ENCODE peak calls at places on chromosome 12, in seven cellular contexts. T is astrocyte of the cerebellum, Q is right lobe of liver, H is choroid plexus epithelial cell, F is mammary epithelial cell, M is lower leg skin, V is retinal pigment epithelial cell. D is an unnamed sample.

GRCh38 chr12:132429932-132430643 is 59.9 kb upstream of the FBRSL1 start:
- DNase-seq in V (no peak), T (no peak), Q (no peak), M (no peak), H (peak; percentile 34), F (peak; percentile 48), D (no peak)

GRCh38 chr12:2902287-2902880 is 11.7 kb downstream of the TULP3 start:
- DNase-seq in Q (no peak), V (no peak), H (peak; percentile 83), T (no peak), M (no peak), F (no peak), D (no peak)

GRCh38 chr12:132084681-132085635 is 59.2 kb downstream of the DDX51 start:
- DNase-seq in V (peak; percentile 13), F (peak; percentile 42), T (peak; percentile 13), Q (peak; percentile 93), M (peak; percentile 89), H (peak; percentile 66), D (no peak)

GRCh38 chr12:45637706-45638105 is 91.8 kb upstream of the ARID2 start:
- DNase-seq in M (no peak), H (peak; percentile 84), V (no peak), F (peak; percentile 81), T (peak; percentile 38), Q (no peak), D (no peak)

GRCh38 chr12:96034631-96035282 is 630 bp downstream of the LTA4H start:
- DNase-seq in T (no peak), V (peak; percentile 16), Q (no peak), H (peak; percentile 44), M (no peak), F (peak; percentile 37), D (no peak)

GRCh38 chr12:71061451-71061850 is 96.3 kb downstream of the TSPAN8 start:
- DNase-seq in H (no peak), M (no peak), F (no peak), V (no peak), Q (no peak), T (no peak), D (peak; percentile 49)

GRCh38 chr12:1680804-1681492 is 9.9 kb upstream of the ADIPOR2 start:
- DNase-seq in T (no peak), F (no peak), M (no peak), H (no peak), Q (no peak), V (no peak), D (no peak)

GRCh38 chr12:49942921-49943662 is 7.4 kb upstream of the AQP2 start:
- DNase-seq in Q (no peak), V (no peak), H (no peak), T (no peak), F (no peak), M (no peak), D (no peak)

GRCh38 chr12:71536279-71536938 is 96.8 kb downstream of the LGR5 start:
- DNase-seq in M (no peak), F (no peak), V (no peak), T (no peak), Q (no peak), H (no peak), D (no peak)

GRCh38 chr12:49198431-49199155 is 9.7 kb upstream of the TUBA1A start:
- DNase-seq in H (peak; percentile 73), F (peak; percentile 73), V (no peak), M (peak; percentile 75), T (peak; percentile 96), Q (peak; percentile 26), D (no peak)

GRCh38 chr12:24027352-24027751 is 77.9 kb upstream of the SOX5 start:
- DNase-seq in V (no peak), F (no peak), M (no peak), H (no peak), T (no peak), Q (no peak), D (no peak)

GRCh38 chr12:100826323-100826722 is 31.7 kb downstream of the ANO4 start:
- DNase-seq in V (peak; percentile 18), M (no peak), T (peak; percentile 58), Q (peak; percentile 48), F (peak; percentile 51), H (peak; percentile 65), D (no peak)

GRCh38 chr12:52566847-52567291 is 6.8 kb downstream of the KRT74 start:
- DNase-seq in T (no peak), M (no peak), F (no peak), V (no peak), Q (no peak), H (no peak), D (no peak)

GRCh38 chr12:63889236-63889635 is 44.7 kb downstream of the SRGAP1 start:
- DNase-seq in M (no peak), T (no peak), V (no peak), Q (no peak), H (peak; percentile 81), F (peak; percentile 12), D (no peak)

GRCh38 chr12:13369496-13369895 is 173.0 kb downstream of the EMP1 start:
- DNase-seq in M (no peak), Q (no peak), V (no peak), T (no peak), H (no peak), F (no peak), D (no peak)

GRCh38 chr12:108478611-108479010 is 36.5 kb upstream of the FICD start:
- DNase-seq in V (no peak), T (no peak), H (no peak), Q (no peak), M (no peak), F (no peak), D (no peak)

GRCh38 chr12:78490841-78491240 is 373.7 kb upstream of the SYT1 start:
- DNase-seq in M (no peak), H (peak; percentile 12), Q (no peak), F (no peak), V (peak; percentile 47), T (peak; percentile 49), D (no peak)

GRCh38 chr12:9348906-9349518 is 140.8 kb upstream of the PZP start:
- DNase-seq in F (no peak), M (no peak), T (no peak), Q (no peak), H (no peak), V (no peak), D (no peak)

GRCh38 chr12:66144796-66145754 is 14.5 kb upstream of the LLPH start:
- DNase-seq in H (peak; percentile 91), F (peak; percentile 55), V (no peak), Q (peak; percentile 72), T (peak; percentile 43), M (no peak), D (no peak)

GRCh38 chr12:66154776-66155175 is 15.0 kb downstream of the TMBIM4 start:
- DNase-seq in Q (no peak), F (peak; percentile 23), V (no peak), H (no peak), M (no peak), T (no peak), D (no peak)

GRCh38 chr12:66143868-66144267 is 13.3 kb upstream of the LLPH start:
- DNase-seq in T (no peak), F (no peak), H (no peak), V (no peak), M (no peak), Q (no peak), D (no peak)

GRCh38 chr12:66152732-66153131 is 17.1 kb downstream of the TMBIM4 start:
- DNase-seq in F (no peak), H (no peak), Q (no peak), M (no peak), V (no peak), T (peak; percentile 6), D (no peak)

DNA sequence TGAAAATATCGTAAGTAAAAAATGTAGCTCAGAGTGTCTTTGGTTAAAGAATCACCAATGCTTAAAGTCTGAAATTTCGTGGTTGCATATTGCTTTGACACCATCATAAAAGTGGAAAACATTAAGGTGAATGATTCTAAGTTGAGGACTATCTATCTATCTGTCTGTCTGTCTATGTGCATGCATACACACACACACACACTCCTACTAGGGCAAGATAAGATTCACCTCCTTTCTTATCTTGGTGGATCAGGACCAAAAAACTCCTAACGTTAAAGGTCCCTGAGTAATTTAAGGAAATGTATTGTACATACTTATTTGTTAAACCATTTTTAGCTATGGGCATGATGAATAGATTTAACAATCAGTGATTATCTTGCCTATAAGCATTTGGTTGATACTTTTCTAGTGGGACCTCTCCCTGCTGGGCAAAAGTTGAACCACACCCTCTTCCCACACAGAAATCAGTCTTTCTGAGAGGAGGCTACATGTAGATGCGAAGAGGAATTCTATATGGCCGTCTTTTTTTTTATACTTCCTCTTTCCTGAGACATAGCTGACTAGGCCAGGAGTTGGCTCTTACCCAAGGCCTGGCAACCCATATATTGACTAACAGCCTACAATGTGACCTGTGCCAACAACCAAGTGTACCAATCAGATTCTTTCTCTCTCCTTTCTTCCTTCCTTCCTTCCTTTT is 19.3 kb upstream of the LLPH start:
- DNase-seq in M (no peak), F (no peak), H (no peak), V (no peak), T (no peak), Q (no peak), D (no peak)
- TF ChIP-seq CTCF in M (no peak), F (no peak), H (peak; percentile 35), V (peak; percentile 20), T (peak; percentile 12), Q (no peak), D (peak; percentile 21)

DNA sequence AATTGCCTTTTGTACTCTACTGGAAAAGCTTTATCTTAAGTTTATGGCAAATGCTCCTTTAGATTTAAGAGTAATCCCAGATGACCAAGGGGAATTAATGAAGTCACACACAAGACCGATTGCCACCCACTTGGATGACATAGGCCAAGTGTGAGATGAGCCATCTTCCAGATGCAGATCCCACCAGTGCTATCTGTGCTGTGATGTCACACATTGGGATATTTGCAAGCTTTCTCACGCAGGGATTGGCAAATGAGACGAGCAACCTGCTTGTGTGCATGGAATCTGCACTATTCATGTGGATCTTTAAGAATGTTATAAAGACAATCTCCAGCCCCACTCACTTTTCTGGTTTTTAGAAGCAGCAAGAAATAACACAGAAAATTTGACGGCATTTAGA is 602.1 kb upstream of the TMEM132C start:
- DNase-seq in H (no peak), T (no peak), V (no peak), M (no peak), Q (no peak), F (no peak), D (no peak)
- H3K4me3 ChIP-seq in H (no peak overlapping the region), T (no peak overlapping the region), V (no peak overlapping the region), M (no peak overlapping the region), Q (no peak overlapping the region), F (no peak overlapping the region), D (no peak overlapping the region)

DNA sequence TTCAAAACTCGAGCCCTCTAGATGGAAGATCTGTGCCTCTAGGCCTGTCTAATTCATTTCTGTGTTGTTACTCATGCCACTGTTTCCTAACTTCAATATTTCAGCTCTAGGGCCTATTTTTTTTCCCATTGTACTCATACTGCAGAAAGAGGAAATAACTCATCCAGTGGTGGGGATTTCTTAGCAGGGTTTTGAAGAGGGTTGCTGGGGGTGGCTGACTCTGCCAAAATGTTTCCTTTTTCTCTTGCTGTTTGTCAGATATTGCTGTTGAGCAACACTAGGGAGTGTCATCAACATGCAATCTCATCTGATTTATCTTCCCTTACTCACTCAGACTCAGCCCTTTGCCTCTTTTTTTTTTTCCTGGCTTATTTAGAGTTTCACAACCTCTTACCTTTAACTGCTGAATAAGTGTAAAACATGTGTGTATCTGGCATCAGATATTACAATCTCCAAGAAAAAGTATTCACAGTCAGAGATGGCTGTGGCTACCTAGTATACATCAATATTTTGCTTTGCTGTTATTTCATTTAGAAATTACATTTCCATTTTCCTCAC is 189.5 kb downstream of the DUSP6 start:
- DNase-seq in T (peak; percentile 75), F (peak; percentile 100), V (no peak), M (peak; percentile 93), H (peak; percentile 99), Q (peak; percentile 61), D (peak; percentile 92)
- TF ChIP-seq CTCF in T (no peak), F (no peak), V (no peak), M (no peak), H (no peak), Q (no peak), D (no peak)

GRCh38 chr12:31119531-31120211 is 46.0 kb downstream of the DDX11 start:
- DNase-seq in T (no peak), M (no peak), Q (no peak), H (no peak), F (no peak), V (no peak), D (no peak)
- H3K4me3 ChIP-seq in T (no peak overlapping the region), M (no peak overlapping the region), Q (no peak overlapping the region), H (no peak overlapping the region), F (no peak overlapping the region), V (no peak overlapping the region), D (no peak overlapping the region)